ENCODE peak calls at places on chromosome 21, in eight cellular contexts. L is B cell, V is substantia nigra, D is EH, I is C1 segment of cervical spinal cord, P is skeletal muscle cell, M is NCI-H748 treated with DMSO at 0.1 percent for 48 hours, Q is heart right ventricle. Z is an unnamed sample.

GRCh38 chr21:36155603-36156338 is 853 bp upstream of the DOP1B start:
- DNase-seq in V (no peak), P (no peak), I (no peak), L (no peak), M (no peak), Q (peak; percentile 42), D (no peak), Z (no peak)

GRCh38 chr21:30839304-30839703 is 9.7 kb upstream of the KRTAP7-1 start:
- DNase-seq in V (no peak), I (no peak), Q (no peak), D (no peak), L (no peak), P (no peak), M (no peak), Z (peak; percentile 48)

GRCh38 chr21:35032474-35033263 is 16.4 kb downstream of the RUNX1 start:
- DNase-seq in I (no peak), V (no peak), L (no peak), M (no peak), P (no peak), D (no peak), Q (no peak), Z (no peak)

GRCh38 chr21:21283810-21284209 is 285.6 kb downstream of the NCAM2 start:
- DNase-seq in M (no peak), Q (no peak), I (no peak), D (no peak), L (no peak), P (no peak), V (no peak), Z (no peak)

GRCh38 chr21:27275294-27275927 is 308.5 kb upstream of the ADAMTS5 start:
- DNase-seq in V (no peak), I (no peak), L (no peak), D (peak; percentile 88), P (peak; percentile 65), M (no peak), Q (no peak), Z (peak; percentile 90)

GRCh38 chr21:22763442-22763841 is 1765.2 kb downstream of the NCAM2 start:
- DNase-seq in P (no peak), V (no peak), D (no peak), M (no peak), L (no peak), Q (no peak), I (no peak), Z (no peak)

GRCh38 chr21:36350282-36350910 is 30.4 kb downstream of the MORC3 start:
- DNase-seq in D (peak; percentile 81), M (no peak), Q (no peak), P (no peak), I (no peak), V (no peak), L (no peak), Z (peak; percentile 67)

GRCh38 chr21:41593784-41594138 is 85.8 kb upstream of the TMPRSS2 start:
- DNase-seq in Q (no peak), I (no peak), V (no peak), L (no peak), M (no peak), P (no peak), D (no peak), Z (no peak)

GRCh38 chr21:16913010-16913409 is 599.8 kb upstream of the CXADR start:
- DNase-seq in Q (no peak), I (no peak), V (no peak), P (no peak), M (no peak), L (no peak), D (no peak), Z (no peak)

Z was measured in iris pigment epithelial cell.